ENCODE peak calls at places on chromosomes 1 and 21, in seven cellular contexts. E, Z, H, Q, R, U and Y are unnamed samples.

GRCh38 chr21:38915546-38915945 is 109.8 kb downstream of the ETS2 start:
- DNase-seq in E (no peak), Z (no peak), H (no peak), Q (no peak), R (no peak), U (no peak), Y (no peak)

GRCh38 chr1:159868766-159869165 is 6.3 kb upstream of the VSIG8 start:
- DNase-seq in E (no peak), Z (no peak), H (no peak), Q (no peak), R (no peak), U (no peak), Y (no peak)

GRCh38 chr1:91007092-91007491 is 14.7 kb downstream of the ZNF644 start:
- DNase-seq in E (no peak), Z (no peak), H (no peak), Q (no peak), R (no peak), U (no peak), Y (no peak)

GRCh38 chr1:15485534-15486091 is 9.7 kb downstream of the CELA2B start:
- DNase-seq in E (no peak), Z (no peak), H (no peak), Q (no peak), R (no peak), U (no peak), Y (no peak)

GRCh38 chr1:47618222-47618720 is 180.4 kb downstream of the FOXD2 start:
- DNase-seq in E (no peak), Z (no peak), H (no peak), Q (no peak), R (no peak), U (no peak), Y (no peak)

GRCh38 chr1:208640295-208640694 is 396.1 kb upstream of the PLXNA2 start:
- DNase-seq in E (no peak), Z (no peak), H (no peak), Q (no peak), R (no peak), U (no peak), Y (no peak)

GRCh38 chr21:44592446-44593365 is at the start of gene KRTAP10-6:
- DNase-seq in E (no peak), Z (no peak), H (no peak), Q (no peak), R (no peak), U (no peak), Y (no peak)

GRCh38 chr1:19344372-19344810 is 32.3 kb downstream of the SLC66A1 start:
- DNase-seq in E (peak), Z (peak), H (peak), Q (no peak), R (peak), U (peak), Y (peak)

GRCh38 chr1:25544819-25545218 is 1.4 kb downstream of the LDLRAP1 start:
- DNase-seq in E (peak), Z (no peak), H (no peak), Q (no peak), R (no peak), U (no peak), Y (no peak)

GRCh38 chr1:75134656-75134938 is 409 bp downstream of the LHX8 start:
- DNase-seq in E (no peak), Z (no peak), H (no peak), Q (no peak), R (no peak), U (peak), Y (no peak)

GRCh38 chr1:205073511-205073910 is 10.7 kb downstream of the TMEM81 start:
- DNase-seq in E (no peak), Z (no peak), H (no peak), Q (no peak), R (no peak), U (no peak), Y (no peak)

GRCh38 chr1:244451539-244451950 is at the start of gene ADSS2:
- DNase-seq in E (no peak), Z (no peak), H (no peak), Q (no peak), R (no peak), U (no peak), Y (no peak)

GRCh38 chr21:29185172-29185571 is 54.7 kb downstream of the MAP3K7CL start:
- DNase-seq in E (no peak), Z (no peak), H (no peak), Q (no peak), R (no peak), U (no peak), Y (no peak)

GRCh38 chr1:24151175-24151533 is 8.2 kb upstream of the IL22RA1 start:
- DNase-seq in E (peak), Z (no peak), H (peak), Q (no peak), R (no peak), U (no peak), Y (no peak)

GRCh38 chr1:180343931-180344406 is 113.9 kb downstream of the LHX4 start:
- DNase-seq in E (peak), Z (no peak), H (no peak), Q (peak), R (peak), U (peak), Y (peak)

GRCh38 chr1:55816456-55816794 is 601.3 kb upstream of the USP24 start:
- DNase-seq in E (no peak), Z (no peak), H (no peak), Q (peak), R (peak), U (no peak), Y (peak)

GRCh38 chr1:184114818-184115398 is 63.4 kb downstream of the TSEN15 start:
- DNase-seq in E (no peak), Z (no peak), H (no peak), Q (no peak), R (no peak), U (no peak), Y (no peak)

GRCh38 chr21:39137248-39138186 is 45.7 kb downstream of the PSMG1 start:
- DNase-seq in E (no peak), Z (no peak), H (peak), Q (peak), R (peak), U (no peak), Y (peak)

GRCh38 chr1:155186266-155186954 is 12.8 kb downstream of the TRIM46 start:
- DNase-seq in E (peak), Z (no peak), H (no peak), Q (no peak), R (no peak), U (no peak), Y (no peak)

GRCh38 chr21:41971891-41972290 is 18.1 kb upstream of the C2CD2 start:
- DNase-seq in E (no peak), Z (no peak), H (no peak), Q (no peak), R (no peak), U (no peak), Y (no peak)

GRCh38 chr1:203556047-203556851 is 62.3 kb downstream of the OPTC start:
- DNase-seq in E (no peak), Z (peak), H (peak), Q (peak), R (peak), U (no peak), Y (peak)

GRCh38 chr1:156387899-156388813 is 19.1 kb downstream of the RHBG start:
- DNase-seq in E (no peak), Z (no peak), H (peak), Q (no peak), R (no peak), U (no peak), Y (no peak)

GRCh38 chr1:16926491-16927195 is 4.9 kb downstream of the CROCC start:
- DNase-seq in E (peak), Z (no peak), H (peak), Q (peak), R (no peak), U (no peak), Y (no peak)

GRCh38 chr1:20124451-20125057 is 5.2 kb upstream of the PLA2G2D start:
- DNase-seq in E (no peak), Z (no peak), H (no peak), Q (peak), R (peak), U (peak), Y (peak)

GRCh38 chr1:30194046-30194619 is 529.3 kb downstream of the MATN1 start:
- DNase-seq in E (no peak), Z (no peak), H (no peak), Q (no peak), R (no peak), U (no peak), Y (no peak)

DNA sequence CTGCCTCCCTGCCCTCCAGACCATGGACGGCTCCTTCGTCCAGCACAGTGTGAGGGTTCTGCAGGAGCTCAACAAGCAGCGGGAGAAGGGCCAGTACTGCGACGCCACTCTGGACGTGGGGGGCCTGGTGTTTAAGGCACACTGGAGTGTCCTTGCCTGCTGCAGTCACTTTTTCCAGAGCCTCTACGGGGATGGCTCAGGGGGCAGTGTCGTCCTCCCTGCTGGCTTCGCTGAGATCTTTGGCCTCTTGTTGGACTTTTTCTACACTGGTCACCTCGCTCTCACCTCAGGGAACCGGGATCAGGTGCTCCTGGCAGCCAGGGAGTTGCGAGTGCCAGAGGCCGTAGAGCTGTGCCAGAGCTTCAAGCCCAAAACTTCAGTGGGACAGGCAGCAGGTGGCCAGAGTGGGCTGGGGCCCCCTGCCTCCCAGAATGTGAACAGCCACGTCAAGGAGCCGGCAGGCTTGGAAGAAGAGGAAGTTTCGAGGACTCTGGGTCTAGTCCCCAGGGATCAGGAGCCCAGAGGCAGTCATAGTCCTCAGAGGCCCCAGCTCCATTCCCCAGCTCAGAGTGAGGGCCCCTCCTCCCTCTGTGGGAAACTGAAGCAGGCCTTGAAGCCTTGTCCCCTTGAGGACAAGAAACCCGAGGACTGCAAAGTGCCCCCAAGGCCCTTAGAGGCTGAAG is 935 bp downstream of the ZBTB48 start:
- DNase-seq in E (peak), Z (no peak), H (peak), Q (no peak), R (no peak), U (peak), Y (no peak)
- TF ChIP-seq CTCF in E (no peak), Z (peak), H (no peak), Q (no peak), R (peak), U (no peak), Y (no peak)

GRCh38 chr1:111198836-111199235 is 1.6 kb downstream of the DENND2D start:
- DNase-seq in E (no peak), Z (no peak), H (no peak), Q (no peak), R (no peak), U (no peak), Y (no peak)
- H3K4me3 ChIP-seq in E (no peak), Z (no peak), H (no peak), Q (no peak), R (no peak), U (no peak), Y (no peak)

GRCh38 chr1:227730630-227731151 is 4.4 kb downstream of the JMJD4 start:
- DNase-seq in E (peak), Z (no peak), H (no peak), Q (no peak), R (no peak), U (no peak), Y (no peak)
- TF ChIP-seq CTCF in E (no peak), Z (no peak), H (no peak), Q (no peak), R (no peak), U (no peak), Y (no peak)

GRCh38 chr1:28172690-28173150 is 3.8 kb downstream of the PTAFR start:
- DNase-seq in E (no peak), Z (no peak), H (no peak), Q (no peak), R (peak), U (peak), Y (peak)
- H3K4me3 ChIP-seq in E (no peak), Z (no peak), H (no peak), Q (no peak), R (no peak), U (no peak), Y (peak)

GRCh38 chr1:223258751-223259177 is 105.2 kb downstream of the SUSD4 start:
- DNase-seq in E (no peak), Z (no peak), H (no peak), Q (peak), R (peak), U (no peak), Y (peak)

GRCh38 chr1:223259462-223259861 is 104.5 kb downstream of the SUSD4 start:
- DNase-seq in E (no peak), Z (no peak), H (no peak), Q (no peak), R (no peak), U (no peak), Y (no peak)

GRCh38 chr1:223253916-223254315 is 110.1 kb downstream of the SUSD4 start:
- DNase-seq in E (no peak), Z (no peak), H (no peak), Q (no peak), R (no peak), U (no peak), Y (no peak)

GRCh38 chr1:223257856-223258255 is 106.1 kb downstream of the SUSD4 start:
- DNase-seq in E (no peak), Z (no peak), H (no peak), Q (no peak), R (no peak), U (no peak), Y (no peak)

DNA sequence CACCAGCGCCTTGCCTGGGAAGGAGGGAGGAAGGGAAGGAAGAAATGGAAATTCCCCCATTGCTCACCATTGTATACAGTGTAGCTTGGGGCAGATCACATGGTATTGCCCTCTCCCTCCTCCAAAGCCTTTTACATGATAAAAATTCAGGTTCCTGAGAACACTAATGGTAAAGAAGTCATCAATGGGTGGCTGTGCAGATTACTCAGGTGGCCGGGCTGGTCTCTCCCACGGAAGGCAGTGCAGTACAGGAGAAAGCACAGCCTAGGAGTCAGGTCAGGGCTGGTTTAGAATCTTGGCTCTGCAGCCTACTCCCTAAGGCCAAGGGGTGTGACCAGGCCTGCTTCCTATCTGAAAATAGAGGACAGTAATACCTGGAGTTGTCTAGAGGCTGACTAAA is 107.9 kb downstream of the SUSD4 start:
- DNase-seq in E (no peak), Z (no peak), H (no peak), Q (no peak), R (no peak), U (no peak), Y (no peak)
- TF ChIP-seq CTCF in E (no peak), Z (no peak), H (no peak), Q (no peak), R (no peak), U (no peak), Y (no peak)

GRCh38 chr1:9688599-9688998 is 37.1 kb downstream of the PIK3CD start:
- DNase-seq in E (no peak), Z (no peak), H (no peak), Q (no peak), R (no peak), U (no peak), Y (no peak)
- H3K4me3 ChIP-seq in E (peak), Z (peak), H (peak), Q (peak), R (peak), U (peak), Y (peak)